ENCODE peak calls at places on chromosomes 3 and 15, in ten cellular contexts. H, A, K, G, J, D, N, R, T and M are unnamed samples.

GRCh38 chr3:45506751-45507391 is 87.7 kb upstream of the LIMD1 start:
- DNase-seq in H (no peak), A (no peak), K (peak; percentile 6), G (no peak), J (no peak), D (no peak), N (no peak), R (no peak), T (no peak), M (no peak)

GRCh38 chr15:53256457-53256856 is 466.3 kb upstream of the ONECUT1 start:
- DNase-seq in H (no peak), A (no peak), K (no peak), G (no peak), J (no peak), D (no peak), N (no peak), R (no peak), T (no peak), M (no peak)

GRCh38 chr3:112136959-112137693 is 4.1 kb upstream of the GCSAM start:
- DNase-seq in H (peak; percentile 29), A (no peak), K (peak; percentile 59), G (no peak), J (peak; percentile 71), D (no peak), N (peak; percentile 50), R (peak; percentile 50), T (peak; percentile 37), M (no peak)

GRCh38 chr3:195834675-195835583 is 23.2 kb upstream of the MUC4 start:
- DNase-seq in H (no peak), A (no peak), K (no peak), G (no peak), J (no peak), D (no peak), N (no peak), R (no peak), T (no peak), M (no peak)

GRCh38 chr15:78298983-78299301 is 467 bp downstream of the SKIC8 start:
- DNase-seq in H (no peak), A (no peak), K (peak; percentile 31), G (no peak), J (peak; percentile 42), D (no peak), N (peak; percentile 39), R (no peak), T (no peak), M (no peak)

GRCh38 chr3:63364909-63365308 is 86.8 kb downstream of the SYNPR start:
- DNase-seq in H (no peak), A (no peak), K (no peak), G (no peak), J (peak; percentile 6), D (no peak), N (peak; percentile 28), R (no peak), T (no peak), M (no peak)

GRCh38 chr3:134917631-134918030 is 122.6 kb downstream of the EPHB1 start:
- DNase-seq in H (no peak), A (no peak), K (no peak), G (no peak), J (no peak), D (no peak), N (peak; percentile 35), R (no peak), T (no peak), M (no peak)

GRCh38 chr3:139629033-139629432 is 48.7 kb downstream of the NMNAT3 start:
- DNase-seq in H (peak; percentile 25), A (no peak), K (no peak), G (no peak), J (peak; percentile 53), D (no peak), N (peak; percentile 29), R (no peak), T (peak; percentile 25), M (no peak)

GRCh38 chr3:169929830-169930519 is 18.6 kb downstream of the SAMD7 start:
- DNase-seq in H (peak; percentile 49), A (no peak), K (no peak), G (no peak), J (peak; percentile 74), D (no peak), N (no peak), R (peak; percentile 12), T (no peak), M (peak; percentile 46)

GRCh38 chr15:80856809-80857377 is 77.7 kb downstream of the CEMIP start:
- DNase-seq in H (no peak), A (no peak), K (no peak), G (peak; percentile 88), J (peak; percentile 75), D (no peak), N (peak; percentile 28), R (peak; percentile 8), T (peak; percentile 72), M (no peak)

GRCh38 chr3:146476094-146476740 is 6.9 kb upstream of the PLSCR2 start:
- DNase-seq in H (no peak), A (no peak), K (no peak), G (no peak), J (no peak), D (no peak), N (no peak), R (no peak), T (no peak), M (no peak)

GRCh38 chr3:125236331-125236903 is 23.9 kb upstream of the SLC12A8 start:
- DNase-seq in H (no peak), A (no peak), K (peak; percentile 48), G (no peak), J (no peak), D (no peak), N (no peak), R (no peak), T (no peak), M (no peak)

GRCh38 chr3:46883252-46884185 is 6.0 kb downstream of the PTH1R start:
- DNase-seq in H (peak; percentile 67), A (no peak), K (peak; percentile 13), G (no peak), J (no peak), D (no peak), N (no peak), R (no peak), T (no peak), M (peak; percentile 78)

GRCh38 chr15:72306211-72306785 is 13.7 kb downstream of the CELF6 start:
- DNase-seq in H (peak; percentile 34), A (no peak), K (peak; percentile 30), G (no peak), J (peak; percentile 20), D (peak; percentile 9), N (peak; percentile 29), R (peak; percentile 63), T (no peak), M (no peak)

GRCh38 chr3:36932979-36933378 is 11.9 kb downstream of the TRANK1 start:
- DNase-seq in H (no peak), A (no peak), K (peak; percentile 76), G (no peak), J (no peak), D (no peak), N (no peak), R (no peak), T (no peak), M (no peak)

GRCh38 chr3:139173372-139174108 is 128.8 kb upstream of the PRR23C start:
- DNase-seq in H (no peak), A (peak; percentile 1), K (peak; percentile 20), G (no peak), J (no peak), D (no peak), N (peak; percentile 84), R (no peak), T (peak; percentile 18), M (no peak)

GRCh38 chr15:89912674-89913396 is at the start of gene ARPIN:
- DNase-seq in H (no peak), A (no peak), K (peak; percentile 34), G (peak; percentile 39), J (peak; percentile 64), D (no peak), N (peak; percentile 64), R (no peak), T (peak; percentile 76), M (peak; percentile 36)

GRCh38 chr15:88738796-88739195 is 64.4 kb upstream of the ACAN start:
- DNase-seq in H (no peak), A (no peak), K (no peak), G (no peak), J (no peak), D (no peak), N (no peak), R (no peak), T (no peak), M (no peak)

GRCh38 chr3:10248984-10249748 is 907 bp downstream of the TATDN2 start:
- DNase-seq in H (peak; percentile 73), A (no peak), K (no peak), G (no peak), J (peak; percentile 9), D (peak; percentile 35), N (peak; percentile 52), R (peak; percentile 44), T (peak; percentile 55), M (peak; percentile 51)

GRCh38 chr3:72270072-72270611 is 485.2 kb upstream of the PROK2 start:
- DNase-seq in H (no peak), A (peak; percentile 87), K (peak; percentile 93), G (peak; percentile 92), J (peak; percentile 67), D (no peak), N (peak; percentile 95), R (no peak), T (peak; percentile 66), M (no peak)

GRCh38 chr3:147159141-147159540 is 247.2 kb downstream of the ZIC4 start:
- DNase-seq in H (no peak), A (no peak), K (no peak), G (no peak), J (no peak), D (no peak), N (no peak), R (no peak), T (no peak), M (no peak)

GRCh38 chr3:121431717-121432517 is 113.9 kb downstream of the POLQ start:
- DNase-seq in H (peak; percentile 62), A (peak; percentile 35), K (peak; percentile 67), G (peak; percentile 48), J (no peak), D (peak; percentile 18), N (peak; percentile 78), R (peak; percentile 75), T (peak; percentile 24), M (peak; percentile 41)

GRCh38 chr15:83928878-83929418 is 275.0 kb downstream of the ADAMTSL3 start:
- DNase-seq in H (no peak), A (no peak), K (peak; percentile 58), G (no peak), J (peak; percentile 50), D (no peak), N (no peak), R (no peak), T (no peak), M (no peak)